ENCODE peak calls at places on chromosome 14, in four cellular contexts. K, A, L and U are unnamed samples.

GRCh38 chr14:105460116-105460515 is 14.5 kb upstream of the CRIP2 start:
- DNase-seq in A (no peak), K (no peak), L (no peak), U (no peak)

GRCh38 chr14:26594756-26595545 is 2.9 kb downstream of the NOVA1 start:
- DNase-seq in A (no peak), L (peak; percentile 20), K (no peak), U (no peak)

GRCh38 chr14:80215756-80216581 is 4.7 kb upstream of the DIO2 start:
- DNase-seq in K (no peak), L (peak; percentile 31), A (peak; percentile 34), U (no peak)

GRCh38 chr14:37232907-37233481 is 35.3 kb downstream of the MIPOL1 start:
- DNase-seq in L (peak; percentile 78), A (no peak), K (no peak), U (peak; percentile 50)

GRCh38 chr14:65422093-65422834 is 9.7 kb downstream of the FUT8 start:
- DNase-seq in K (no peak), A (no peak), L (no peak), U (no peak)

GRCh38 chr14:102503576-102504224 is 5.9 kb downstream of the ANKRD9 start:
- DNase-seq in L (no peak), A (no peak), K (no peak), U (no peak)

GRCh38 chr14:103801459-103801858 is 45.9 kb downstream of the PPP1R13B start:
- DNase-seq in A (no peak), L (no peak), K (no peak), U (no peak)

GRCh38 chr14:100348779-100349708 is 25.9 kb downstream of the SLC25A47 start:
- DNase-seq in K (no peak), L (no peak), A (no peak), U (no peak)

GRCh38 chr14:89493877-89494634 is 77.0 kb upstream of the FOXN3 start:
- DNase-seq in K (no peak), L (peak; percentile 6), A (no peak), U (no peak)

GRCh38 chr14:50339178-50339804 is 27.2 kb downstream of the DMAC2L start:
- DNase-seq in K (no peak), L (no peak), A (no peak), U (no peak)

GRCh38 chr14:104804481-104805325 is 3.8 kb downstream of the ZBTB42 start:
- DNase-seq in K (no peak), A (no peak), L (no peak), U (no peak)

GRCh38 chr14:70257526-70257925 is 68.8 kb upstream of the SLC8A3 start:
- DNase-seq in K (no peak), A (peak; percentile 32), L (peak; percentile 2), U (peak; percentile 47)

GRCh38 chr14:95774265-95775160 is 60.6 kb upstream of the TCL1A start:
- DNase-seq in L (peak; percentile 72), K (peak; percentile 15), A (no peak), U (peak; percentile 92)

GRCh38 chr14:102988054-102988453 is 65.6 kb downstream of the AMN start:
- DNase-seq in A (no peak), K (no peak), L (no peak), U (no peak)

GRCh38 chr14:38839743-38840375 is 263.2 kb downstream of the SEC23A start:
- DNase-seq in L (no peak), A (no peak), K (no peak), U (no peak)

GRCh38 chr14:103224996-103225874 is 102.0 kb downstream of the TNFAIP2 start:
- DNase-seq in K (no peak), L (no peak), A (no peak), U (no peak)

GRCh38 chr14:99510556-99511139 is 29.4 kb downstream of the CCNK start:
- DNase-seq in A (no peak), L (no peak), K (no peak), U (no peak)

GRCh38 chr14:71142375-71143038 is 235.2 kb downstream of the PCNX1 start:
- DNase-seq in K (no peak), A (no peak), L (no peak), U (no peak)

GRCh38 chr14:24179961-24180726 is 8.3 kb downstream of the REC8 start:
- DNase-seq in K (no peak), L (no peak), A (no peak), U (no peak)

GRCh38 chr14:61761959-61762786 is at the start of gene SNAPC1:
- DNase-seq in A (peak; percentile 97), L (peak; percentile 98), K (peak; percentile 95), U (peak; percentile 99)